ENCODE peak calls at places on chromosomes 1 and 21, in ten cellular contexts. L is right atrium auricular region, H is HL-60, Y is GM12878, O is neural progenitor cell, C is WTC11, D is Caco-2, P is MM.1S, W is thyroid gland, G is GM10248. J is an unnamed sample.

GRCh38 chr1:158060001-158060400 is 66.6 kb downstream of the KIRREL1 start:
- DNase-seq in H (no peak), O (peak), Y (no peak), G (no peak), P (no peak), D (peak), C (peak), L (no peak), W (no peak), J (no peak)

GRCh38 chr1:113615425-113615824 is 143.9 kb downstream of the PHTF1 start:
- DNase-seq in W (no peak), C (no peak), P (no peak), H (no peak), G (no peak), Y (no peak), D (no peak), O (no peak), L (no peak), J (no peak)

GRCh38 chr1:33986389-33987095 is 122.7 kb downstream of the HMGB4 start:
- DNase-seq in W (peak), Y (no peak), L (peak), D (no peak), G (no peak), P (no peak), H (no peak), O (no peak), C (no peak), J (no peak)

GRCh38 chr1:222890702-222891101 is 75.9 kb downstream of the DISP1 start:
- DNase-seq in Y (no peak), O (no peak), D (no peak), H (no peak), G (no peak), P (no peak), C (no peak), W (no peak), L (no peak), J (no peak)

GRCh38 chr1:1279028-1279427 is 1.2 kb upstream of the SCNN1D start:
- DNase-seq in G (no peak), W (no peak), D (no peak), O (no peak), H (no peak), C (no peak), P (no peak), L (no peak), Y (no peak), J (no peak)

GRCh38 chr1:229339520-229339919 is 3.3 kb downstream of the CCSAP start:
- DNase-seq in O (no peak), G (no peak), P (no peak), H (peak), Y (no peak), C (no peak), D (no peak), W (no peak), L (no peak), J (no peak)

GRCh38 chr1:208029381-208030319 is 118.7 kb upstream of the CD34 start:
- DNase-seq in D (no peak), L (no peak), W (no peak), O (no peak), G (no peak), Y (no peak), C (no peak), H (no peak), P (no peak), J (no peak)

GRCh38 chr1:224784606-224785328 is 144.7 kb upstream of the DNAH14 start:
- DNase-seq in H (peak), D (no peak), L (no peak), P (no peak), C (no peak), G (no peak), Y (no peak), W (no peak), O (no peak), J (no peak)

GRCh38 chr1:172885976-172886375 is 164.8 kb downstream of the TNFSF18 start:
- DNase-seq in P (no peak), W (no peak), D (peak), H (no peak), Y (no peak), O (no peak), L (no peak), G (no peak), C (no peak), J (no peak)

GRCh38 chr1:61790837-61791236 is 48.6 kb downstream of the PATJ start:
- DNase-seq in C (no peak), Y (no peak), P (no peak), L (no peak), O (no peak), W (no peak), G (no peak), D (no peak), H (no peak), J (no peak)

GRCh38 chr1:201891451-201892045 is 2.9 kb downstream of the SHISA4 start:
- DNase-seq in H (no peak), D (no peak), O (no peak), C (no peak), L (no peak), P (no peak), G (no peak), W (peak), Y (no peak), J (no peak)

GRCh38 chr21:42242611-42243010 is 23.7 kb downstream of the ABCG1 start:
- DNase-seq in D (no peak), G (no peak), L (no peak), H (no peak), C (no peak), O (no peak), W (no peak), P (no peak), Y (no peak), J (no peak)

GRCh38 chr1:229857585-229857984 is 209.5 kb upstream of the GALNT2 start:
- DNase-seq in L (no peak), W (no peak), H (no peak), Y (no peak), G (no peak), P (no peak), O (no peak), D (no peak), C (no peak), J (no peak)

DNA sequence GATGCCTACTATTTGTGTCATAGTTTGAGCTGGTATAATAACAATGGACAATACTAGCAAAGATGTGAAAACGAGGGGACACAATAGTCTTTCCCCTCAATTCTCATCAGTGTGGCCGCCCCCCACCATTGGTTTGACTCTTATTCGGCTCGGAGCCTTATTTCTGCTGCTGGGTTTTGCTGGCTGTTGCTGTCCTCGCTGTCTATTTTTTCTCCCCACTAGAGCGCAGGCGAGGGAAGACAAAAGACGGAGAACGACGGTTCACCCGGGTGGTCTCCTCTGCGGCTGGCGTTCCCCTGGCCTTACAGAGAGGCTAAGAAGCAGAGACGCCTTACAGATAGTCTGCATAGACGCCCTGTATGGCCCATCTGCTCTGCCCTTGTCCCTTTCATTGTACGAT is 19.4 kb downstream of the CLIC6 start:
- DNase-seq in L (no peak), O (no peak), H (no peak), G (no peak), P (no peak), Y (no peak), D (no peak), W (no peak), C (no peak), J (no peak)
- TF ChIP-seq CTCF in L (no peak), O (no peak), H (no peak), G (peak), P (no peak), Y (no peak), D (no peak), W (no peak), C (no peak), J (peak)

GRCh38 chr21:41045534-41046268 is 122.3 kb upstream of the BACE2 start:
- DNase-seq in C (peak), W (peak), O (peak), H (peak), P (no peak), Y (no peak), D (peak), G (no peak), L (no peak), J (no peak)

GRCh38 chr21:41048141-41048540 is 119.8 kb upstream of the BACE2 start:
- DNase-seq in O (no peak), C (no peak), H (no peak), W (no peak), Y (no peak), L (no peak), D (no peak), P (no peak), G (no peak), J (no peak)

GRCh38 chr21:41048636-41049035 is 119.3 kb upstream of the BACE2 start:
- DNase-seq in H (no peak), O (no peak), Y (no peak), G (peak), D (no peak), L (no peak), P (no peak), W (no peak), C (no peak), J (no peak)

DNA sequence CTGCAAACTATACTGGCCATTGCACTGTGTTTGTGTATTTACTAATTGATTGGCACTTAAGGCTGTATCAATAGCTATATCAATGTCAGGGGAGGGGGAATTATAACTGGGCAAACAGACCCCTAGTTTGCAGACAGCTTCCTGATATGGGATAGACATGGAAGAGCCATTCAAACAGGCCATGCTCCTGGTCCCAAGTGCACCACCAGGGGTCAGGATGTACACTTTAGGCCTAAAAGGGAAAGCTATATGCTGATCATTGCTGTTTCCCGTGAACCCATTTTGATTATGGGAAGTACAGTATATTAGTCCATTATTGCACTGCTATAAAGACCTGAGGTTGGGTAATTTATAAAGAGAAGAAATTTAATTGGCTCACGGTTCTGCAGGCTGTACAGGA is 125.0 kb upstream of the BACE2 start:
- DNase-seq in W (no peak), C (no peak), L (no peak), P (no peak), G (no peak), Y (no peak), O (no peak), D (peak), H (no peak), J (no peak)
- TF ChIP-seq CTCF in W (no peak), C (no peak), L (no peak), P (peak), G (no peak), Y (no peak), O (peak), D (peak), H (no peak), J (no peak)

GRCh38 chr1:37875833-37876232 is 16.4 kb upstream of the MTF1 start:
- DNase-seq in H (no peak), L (no peak), D (no peak), G (no peak), C (no peak), W (no peak), P (no peak), O (no peak), Y (no peak), J (no peak)
- TF ChIP-seq CTCF in H (peak), L (no peak), D (no peak), G (no peak), C (no peak), W (no peak), P (peak), O (peak), Y (no peak), J (no peak)

GRCh38 chr21:30831194-30831765 is 1.7 kb upstream of the KRTAP7-1 start:
- DNase-seq in D (peak), C (peak), H (peak), W (no peak), P (peak), O (peak), Y (no peak), G (peak), L (no peak), J (peak)
- TF ChIP-seq CTCF in D (peak), C (peak), H (peak), W (no peak), P (peak), O (peak), Y (peak), G (peak), L (no peak), J (peak)

GRCh38 chr1:35442737-35443136 is 114.5 kb downstream of the KIAA0319L start:
- DNase-seq in P (no peak), L (no peak), W (peak), O (no peak), C (no peak), G (no peak), Y (no peak), H (peak), D (no peak), J (no peak)
- TF ChIP-seq CTCF in P (no peak), L (no peak), W (peak), O (no peak), C (no peak), G (no peak), Y (no peak), H (no peak), D (no peak), J (no peak)

GRCh38 chr1:155086856-155087535 is 8.4 kb downstream of the EFNA3 start:
- DNase-seq in P (no peak), W (no peak), Y (no peak), G (no peak), H (no peak), L (no peak), D (no peak), C (peak), O (no peak), J (no peak)
- TF ChIP-seq CTCF in P (peak), W (no peak), Y (no peak), G (no peak), H (no peak), L (no peak), D (no peak), C (no peak), O (no peak), J (no peak)

GRCh38 chr1:42690477-42691156 is 8.4 kb downstream of the YBX1 start:
- DNase-seq in Y (no peak), C (no peak), L (no peak), W (no peak), G (no peak), O (no peak), H (no peak), P (no peak), D (no peak), J (no peak)
- TF ChIP-seq CTCF in Y (peak), C (no peak), L (no peak), W (peak), G (no peak), O (peak), H (no peak), P (peak), D (peak), J (no peak)

GRCh38 chr1:247228133-247228532 is 27.7 kb upstream of the VN1R5 start:
- DNase-seq in G (no peak), P (no peak), W (no peak), D (no peak), O (no peak), L (no peak), H (no peak), C (no peak), Y (no peak), J (no peak)
- TF ChIP-seq CTCF in G (no peak), P (no peak), W (no peak), D (no peak), O (no peak), L (no peak), H (no peak), C (no peak), Y (no peak), J (no peak)

GRCh38 chr1:218262259-218262658 is 22.8 kb upstream of the RRP15 start:
- DNase-seq in L (no peak), P (no peak), W (no peak), C (no peak), G (no peak), H (no peak), Y (no peak), O (no peak), D (no peak), J (no peak)

GRCh38 chr1:218257971-218258370 is 27.1 kb upstream of the RRP15 start:
- DNase-seq in Y (no peak), P (no peak), W (no peak), D (no peak), C (no peak), L (no peak), O (no peak), G (no peak), H (no peak), J (no peak)

GRCh38 chr1:218257371-218257770 is 27.7 kb upstream of the RRP15 start:
- DNase-seq in G (no peak), L (no peak), P (no peak), D (no peak), C (no peak), Y (no peak), O (no peak), H (no peak), W (no peak), J (no peak)

GRCh38 chr1:218259800-218260199 is 25.3 kb upstream of the RRP15 start:
- DNase-seq in O (peak), D (peak), C (no peak), L (no peak), H (peak), Y (no peak), W (no peak), P (peak), G (peak), J (no peak)

GRCh38 chr1:218259339-218259738 is 25.8 kb upstream of the RRP15 start:
- DNase-seq in D (no peak), P (no peak), O (no peak), H (no peak), L (no peak), Y (no peak), W (no peak), C (no peak), G (no peak), J (no peak)
- TF ChIP-seq CTCF in D (no peak), P (no peak), O (no peak), H (no peak), L (no peak), Y (no peak), W (no peak), C (no peak), G (no peak), J (no peak)

J was measured in GM13976.